ENCODE peak calls at places on chromosomes 3 and 15, in seven cellular contexts. A, E, W, C, O, J and M are unnamed samples.

GRCh38 chr3:13289771-13290285 is 130.3 kb downstream of the NUP210 start:
- DNase-seq in A (no peak), E (no peak), W (no peak), C (no peak), O (no peak), J (no peak), M (no peak)

GRCh38 chr3:110568246-110568645 is 503.4 kb upstream of the NECTIN3 start:
- DNase-seq in A (no peak), E (no peak), W (peak; percentile 91), C (no peak), O (no peak), J (no peak), M (peak; percentile 66)

GRCh38 chr15:52798529-52799101 is 8.5 kb upstream of the ONECUT1 start:
- DNase-seq in A (no peak), E (no peak), W (no peak), C (no peak), O (no peak), J (no peak), M (no peak)

GRCh38 chr3:169760479-169760878 is 4.4 kb downstream of the TERC start:
- DNase-seq in A (no peak), E (no peak), W (peak; percentile 43), C (no peak), O (no peak), J (no peak), M (no peak)

GRCh38 chr15:40016224-40016865 is 22.6 kb downstream of the SRP14 start:
- DNase-seq in A (no peak), E (no peak), W (no peak), C (no peak), O (no peak), J (no peak), M (no peak)

GRCh38 chr3:149441662-149442442 is 32.6 kb upstream of the TM4SF4 start:
- DNase-seq in A (no peak), E (no peak), W (no peak), C (no peak), O (no peak), J (no peak), M (no peak)

GRCh38 chr3:134423153-134423552 is 48.9 kb upstream of the AMOTL2 start:
- DNase-seq in A (no peak), E (no peak), W (peak; percentile 11), C (no peak), O (no peak), J (no peak), M (no peak)

GRCh38 chr3:38397320-38397719 is 50.7 kb downstream of the XYLB start:
- DNase-seq in A (no peak), E (peak; percentile 10), W (peak; percentile 25), C (no peak), O (peak; percentile 21), J (no peak), M (no peak)

GRCh38 chr15:40693904-40694705 is 869 bp upstream of the RAD51 start:
- DNase-seq in A (no peak), E (peak; percentile 59), W (peak; percentile 6), C (peak; percentile 30), O (no peak), J (no peak), M (no peak)

GRCh38 chr3:129230311-129231019 is 18.9 kb upstream of the COPG1 start:
- DNase-seq in A (peak; percentile 60), E (no peak), W (peak; percentile 85), C (no peak), O (no peak), J (no peak), M (peak; percentile 55)

GRCh38 chr15:98933376-98933775 is 74.2 kb downstream of the PGPEP1L start:
- DNase-seq in A (no peak), E (no peak), W (no peak), C (no peak), O (no peak), J (no peak), M (no peak)

GRCh38 chr3:149586871-149587270 is 71.0 kb downstream of the WWTR1 start:
- DNase-seq in A (no peak), E (no peak), W (peak; percentile 97), C (no peak), O (no peak), J (no peak), M (no peak)

GRCh38 chr15:73686781-73687256 is 2.6 kb downstream of the CD276 start:
- DNase-seq in A (peak; percentile 40), E (no peak), W (peak; percentile 49), C (no peak), O (no peak), J (no peak), M (peak; percentile 86)

GRCh38 chr3:15309662-15310335 is 22.6 kb downstream of the SH3BP5 start:
- DNase-seq in A (peak; percentile 45), E (no peak), W (peak; percentile 61), C (no peak), O (no peak), J (no peak), M (peak; percentile 67)

GRCh38 chr3:119662604-119663377 is 2.4 kb upstream of the POPDC2 start:
- DNase-seq in A (no peak), E (no peak), W (peak; percentile 70), C (no peak), O (no peak), J (no peak), M (no peak)

GRCh38 chr3:189368384-189368783 is 196.6 kb downstream of the TPRG1 start:
- DNase-seq in A (no peak), E (peak; percentile 1), W (no peak), C (no peak), O (no peak), J (no peak), M (no peak)

GRCh38 chr3:141378556-141378955 is 10.3 kb downstream of the ZBTB38 start:
- DNase-seq in A (no peak), E (no peak), W (no peak), C (no peak), O (no peak), J (no peak), M (no peak)

GRCh38 chr3:17894434-17895060 is 152.1 kb upstream of the TBC1D5 start:
- DNase-seq in A (peak; percentile 25), E (peak; percentile 76), W (peak; percentile 73), C (no peak), O (no peak), J (no peak), M (no peak)

GRCh38 chr3:82038536-82038935 is 277.1 kb upstream of the GBE1 start:
- DNase-seq in A (no peak), E (no peak), W (no peak), C (no peak), O (no peak), J (no peak), M (no peak)

GRCh38 chr3:13197281-13197680 is 124.1 kb upstream of the IQSEC1 start:
- DNase-seq in A (no peak), E (no peak), W (no peak), C (no peak), O (no peak), J (no peak), M (no peak)

GRCh38 chr3:139517321-139517720 is 22.2 kb downstream of the RBP1 start:
- DNase-seq in A (no peak), E (no peak), W (no peak), C (no peak), O (no peak), J (no peak), M (no peak)

GRCh38 chr15:59960318-59960717 is 43.8 kb upstream of the FOXB1 start:
- DNase-seq in A (no peak), E (no peak), W (no peak), C (no peak), O (no peak), J (no peak), M (no peak)
- H3K9me3 ChIP-seq in A (peaks cover 19% of the 10 kb centered on the region), E (no peaks in the 10 kb centered on the region), W (no peaks in the 10 kb centered on the region), C (no peaks in the 10 kb centered on the region), O (peaks cover 12% of the 10 kb centered on the region), J (peaks cover 48% of the 10 kb centered on the region), M (no peaks in the 10 kb centered on the region)

GRCh38 chr15:67118808-67119207 is 53.4 kb downstream of the SMAD3 start:
- DNase-seq in A (no peak), E (no peak), W (peak; percentile 44), C (no peak), O (no peak), J (no peak), M (no peak)

GRCh38 chr15:67116742-67117141 is 51.3 kb downstream of the SMAD3 start:
- DNase-seq in A (no peak), E (no peak), W (peak; percentile 62), C (no peak), O (no peak), J (no peak), M (no peak)

GRCh38 chr15:67119238-67119846 is 53.9 kb downstream of the SMAD3 start:
- DNase-seq in A (peak; percentile 7), E (no peak), W (no peak), C (no peak), O (no peak), J (no peak), M (no peak)

GRCh38 chr15:67115567-67115966 is 50.2 kb downstream of the SMAD3 start:
- DNase-seq in A (no peak), E (peak; percentile 53), W (no peak), C (no peak), O (no peak), J (no peak), M (no peak)

DNA sequence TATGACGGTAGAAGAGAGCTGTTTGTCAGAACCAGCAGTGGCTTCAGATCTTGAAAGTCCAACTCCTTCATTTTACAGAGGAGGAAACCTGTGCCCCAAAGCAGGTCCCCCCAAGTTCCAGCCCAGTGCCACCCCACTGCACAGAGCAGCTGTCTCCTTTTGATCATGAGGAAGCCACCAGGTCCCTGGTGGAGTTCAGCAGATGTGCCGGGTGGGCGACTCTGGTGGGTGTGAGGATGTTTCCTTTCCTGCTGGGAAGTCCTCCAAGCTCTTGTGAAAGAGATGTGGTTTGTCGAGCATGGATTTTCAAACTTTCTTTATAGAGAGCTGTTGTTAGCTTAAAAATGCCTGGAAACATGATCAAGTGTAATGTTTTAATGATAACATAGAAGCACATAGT is 52.0 kb downstream of the SMAD3 start:
- DNase-seq in A (no peak), E (no peak), W (no peak), C (no peak), O (no peak), J (no peak), M (no peak)
- H3K4me1 ChIP-seq in A (peaks cover 66% of the 10 kb centered on the region), E (peaks cover 89% of the 10 kb centered on the region), W (peaks cover 88% of the 10 kb centered on the region), C (peaks cover 43% of the 10 kb centered on the region), O (peaks cover 78% of the 10 kb centered on the region), J (peaks cover 22% of the 10 kb centered on the region), M (peaks cover 78% of the 10 kb centered on the region)

DNA sequence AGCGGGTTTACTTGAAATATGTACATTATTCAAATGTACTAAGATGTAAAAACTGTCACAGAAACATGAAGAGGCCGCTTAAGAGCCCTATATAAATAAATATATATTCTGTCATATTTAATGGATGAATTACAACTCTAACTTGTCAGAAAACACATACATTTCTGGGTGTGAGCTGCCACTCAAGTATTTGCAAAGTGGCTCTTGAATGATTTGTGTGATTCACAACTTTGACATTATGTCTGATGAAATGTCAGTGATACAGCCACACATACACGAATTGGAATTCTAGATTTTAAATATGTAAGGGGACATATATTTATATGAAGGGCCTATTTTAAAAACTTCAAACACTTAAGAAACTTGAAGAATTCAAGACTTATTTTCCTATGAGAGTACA is 518.8 kb upstream of the SUCLG2 start:
- DNase-seq in A (no peak), E (no peak), W (no peak), C (no peak), O (no peak), J (no peak), M (no peak)
- H3K9me3 ChIP-seq in A (peaks cover 16% of the 10 kb centered on the region), E (no peaks in the 10 kb centered on the region), W (no peaks in the 10 kb centered on the region), C (no peaks in the 10 kb centered on the region), O (peaks cover 13% of the 10 kb centered on the region), J (peaks cover 55% of the 10 kb centered on the region), M (no peaks in the 10 kb centered on the region)

DNA sequence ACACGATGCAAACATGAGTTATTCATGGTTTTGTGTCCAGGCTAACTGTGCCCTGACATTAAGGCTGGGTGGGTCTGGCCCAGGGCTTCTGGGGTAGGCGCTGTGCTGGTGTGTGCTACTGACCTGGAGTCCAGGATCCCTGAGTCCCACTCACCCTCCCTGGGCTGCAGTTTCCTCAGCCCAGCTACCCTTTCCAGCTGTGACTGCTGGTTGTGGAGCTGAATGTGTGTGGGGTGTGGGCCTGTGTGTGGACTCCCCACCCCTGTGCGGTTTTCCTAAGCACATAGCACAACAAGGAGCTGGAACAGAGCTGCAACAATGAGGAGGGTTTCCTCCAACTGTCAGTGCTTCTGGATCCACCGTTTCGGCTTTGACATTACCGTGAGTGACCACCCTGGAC is 38.0 kb downstream of the SMAD3 start:
- DNase-seq in A (no peak), E (no peak), W (no peak), C (no peak), O (no peak), J (no peak), M (no peak)
- H3K4me1 ChIP-seq in A (peaks cover 68% of the 10 kb centered on the region), E (peaks cover 99% of the 10 kb centered on the region), W (peaks cover 64% of the 10 kb centered on the region), C (peaks cover 40% of the 10 kb centered on the region), O (peaks cover 71% of the 10 kb centered on the region), J (peaks cover 35% of the 10 kb centered on the region), M (peaks cover 94% of the 10 kb centered on the region)